ENCODE peak calls at places on chromosomes 11 and 22, in ten cellular contexts. U is neural progenitor cell, K is astrocyte of the spinal cord, P is AG04450, L is suprapubic skin, W is cardiac muscle cell, T is mammary epithelial cell, B is A549, E is heart left ventricle, M is fibroblast of lung. R is an unnamed sample.
A peak's percentile ranks its signal among the peaks of the same experiment; 100 is the strongest.

GRCh38 chr11:85685820-85686459 is at the start of gene CCDC89:
- DNase-seq in U (peak; percentile 18), K (peak; percentile 94), P (peak; percentile 97), L (peak; percentile 86), W (peak; percentile 37), T (no peak), B (peak; percentile 12), E (peak; percentile 85), M (peak; percentile 99), R (peak; percentile 93)

GRCh38 chr11:121452609-121453150 is at the start of gene SORL1-AS1:
- DNase-seq in U (peak; percentile 10), K (no peak), P (no peak), L (no peak), W (no peak), T (peak; percentile 48), B (peak; percentile 3), E (no peak), M (no peak), R (no peak)

GRCh38 chr11:121293276-121293569 is 652 bp downstream of the SC5D start:
- DNase-seq in U (no peak), K (peak; percentile 61), P (no peak), L (no peak), W (no peak), T (no peak), B (no peak), E (no peak), M (peak; percentile 53), R (peak; percentile 20)

GRCh38 chr11:120652705-120653335 is 141.3 kb downstream of the GRIK4 start:
- DNase-seq in U (peak; percentile 31), K (no peak), P (no peak), L (no peak), W (no peak), T (no peak), B (peak; percentile 11), E (no peak), M (peak; percentile 28), R (no peak)

GRCh38 chr22:22703715-22704114 is 59.3 kb downstream of the GGTLC2 start:
- DNase-seq in U (no peak), K (peak; percentile 65), P (no peak), L (no peak), W (no peak), T (no peak), B (peak; percentile 61), E (no peak), M (peak; percentile 80), R (no peak)

GRCh38 chr22:50302041-50302541 is 5.4 kb downstream of the PLXNB2 start:
- DNase-seq in U (no peak), K (no peak), P (no peak), L (no peak), W (no peak), T (peak; percentile 61), B (no peak), E (peak; percentile 64), M (peak; percentile 28), R (no peak)

GRCh38 chr11:1461806-1462455 is 24.6 kb downstream of the MOB2 start:
- DNase-seq in U (no peak), K (no peak), P (no peak), L (no peak), W (no peak), T (no peak), B (no peak), E (no peak), M (no peak), R (no peak)

GRCh38 chr11:66904055-66904454 is 47.2 kb downstream of the LRFN4 start:
- DNase-seq in U (no peak), K (no peak), P (no peak), L (no peak), W (no peak), T (peak; percentile 48), B (peak; percentile 88), E (no peak), M (peak; percentile 31), R (no peak)

GRCh38 chr11:15093432-15093831 is 20.0 kb downstream of the CALCB start:
- DNase-seq in U (no peak), K (no peak), P (no peak), L (no peak), W (no peak), T (no peak), B (no peak), E (no peak), M (no peak), R (no peak)

GRCh38 chr11:11265994-11266606 is 87.0 kb downstream of the CSNK2A3 start:
- DNase-seq in U (peak; percentile 69), K (peak; percentile 7), P (no peak), L (no peak), W (peak; percentile 56), T (peak; percentile 56), B (peak; percentile 39), E (no peak), M (no peak), R (no peak)

GRCh38 chr11:74025467-74026166 is 16.7 kb upstream of the UCP3 start:
- DNase-seq in U (no peak), K (peak; percentile 34), P (no peak), L (no peak), W (no peak), T (peak; percentile 64), B (no peak), E (no peak), M (peak; percentile 70), R (peak; percentile 75)

GRCh38 chr11:17206448-17206847 is 1.3 kb downstream of the PIK3C2A start:
- DNase-seq in U (no peak), K (no peak), P (no peak), L (no peak), W (no peak), T (peak; percentile 3), B (no peak), E (no peak), M (no peak), R (no peak)

GRCh38 chr11:83661491-83662350 is 375.6 kb upstream of the CCDC90B start:
- DNase-seq in U (no peak), K (no peak), P (no peak), L (no peak), W (no peak), T (peak; percentile 19), B (no peak), E (no peak), M (no peak), R (no peak)

GRCh38 chr11:123180166-123180565 is 14.9 kb downstream of the CLMP start:
- DNase-seq in U (no peak), K (no peak), P (no peak), L (no peak), W (no peak), T (peak; percentile 52), B (no peak), E (no peak), M (peak; percentile 60), R (no peak)

GRCh38 chr22:31241200-31241599 is 29.1 kb downstream of the LIMK2 start:
- DNase-seq in U (no peak), K (peak; percentile 49), P (no peak), L (no peak), W (no peak), T (no peak), B (no peak), E (no peak), M (no peak), R (no peak)

GRCh38 chr22:46287873-46288751 is 8.6 kb upstream of the GTSE1 start:
- DNase-seq in U (no peak), K (no peak), P (no peak), L (no peak), W (no peak), T (no peak), B (no peak), E (peak; percentile 63), M (no peak), R (no peak)

GRCh38 chr11:9708544-9708943 is 44.7 kb downstream of the SWAP70 start:
- DNase-seq in U (no peak), K (peak; percentile 45), P (no peak), L (no peak), W (no peak), T (no peak), B (no peak), E (no peak), M (no peak), R (no peak)
- H3K4me3 ChIP-seq in U (no peak overlapping the region), K (no peak overlapping the region), P (no peak overlapping the region), L (no peak overlapping the region), W (no peak overlapping the region), T (no peak overlapping the region), B (no peak overlapping the region), E (no peak overlapping the region), M (no peak overlapping the region), R (no peak overlapping the region)

DNA sequence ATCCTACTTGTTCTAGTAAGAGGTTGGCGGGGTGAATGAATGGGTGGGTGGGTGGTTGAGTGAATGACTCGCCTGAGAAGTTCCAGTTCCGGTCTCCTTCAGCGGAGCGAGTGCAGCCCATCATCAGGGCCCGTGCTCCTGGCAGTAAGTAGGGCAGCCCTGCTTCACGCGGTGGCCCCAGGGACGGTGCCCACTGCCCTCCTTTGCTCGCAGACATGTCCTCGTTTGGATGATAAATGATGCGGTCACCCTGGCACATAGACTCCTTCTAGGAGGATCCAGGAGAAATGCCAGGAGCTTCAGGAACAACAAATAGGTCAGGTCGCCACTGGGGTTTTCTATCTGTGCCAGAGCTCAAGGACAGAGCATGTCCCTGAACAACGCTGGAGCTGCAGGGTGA is 370.8 kb downstream of the CTTN start:
- DNase-seq in U (no peak), K (no peak), P (no peak), L (no peak), W (no peak), T (no peak), B (no peak), E (no peak), M (no peak), R (no peak)
- TF ChIP-seq CTCF in U (no peak), K (no peak), P (no peak), L (no peak), W (no peak), T (no peak), B (no peak), E (no peak), M (no peak), R (no peak)

GRCh38 chr11:28137832-28138231 is 29.6 kb downstream of the METTL15 start:
- DNase-seq in U (no peak), K (no peak), P (no peak), L (no peak), W (no peak), T (no peak), B (no peak), E (no peak), M (no peak), R (no peak)
- H3K4me3 ChIP-seq in U (no peak overlapping the region), K (no peak overlapping the region), P (no peak overlapping the region), L (no peak overlapping the region), W (no peak overlapping the region), T (no peak overlapping the region), B (no peak overlapping the region), E (no peak overlapping the region), M (no peak overlapping the region), R (no peak overlapping the region)

DNA sequence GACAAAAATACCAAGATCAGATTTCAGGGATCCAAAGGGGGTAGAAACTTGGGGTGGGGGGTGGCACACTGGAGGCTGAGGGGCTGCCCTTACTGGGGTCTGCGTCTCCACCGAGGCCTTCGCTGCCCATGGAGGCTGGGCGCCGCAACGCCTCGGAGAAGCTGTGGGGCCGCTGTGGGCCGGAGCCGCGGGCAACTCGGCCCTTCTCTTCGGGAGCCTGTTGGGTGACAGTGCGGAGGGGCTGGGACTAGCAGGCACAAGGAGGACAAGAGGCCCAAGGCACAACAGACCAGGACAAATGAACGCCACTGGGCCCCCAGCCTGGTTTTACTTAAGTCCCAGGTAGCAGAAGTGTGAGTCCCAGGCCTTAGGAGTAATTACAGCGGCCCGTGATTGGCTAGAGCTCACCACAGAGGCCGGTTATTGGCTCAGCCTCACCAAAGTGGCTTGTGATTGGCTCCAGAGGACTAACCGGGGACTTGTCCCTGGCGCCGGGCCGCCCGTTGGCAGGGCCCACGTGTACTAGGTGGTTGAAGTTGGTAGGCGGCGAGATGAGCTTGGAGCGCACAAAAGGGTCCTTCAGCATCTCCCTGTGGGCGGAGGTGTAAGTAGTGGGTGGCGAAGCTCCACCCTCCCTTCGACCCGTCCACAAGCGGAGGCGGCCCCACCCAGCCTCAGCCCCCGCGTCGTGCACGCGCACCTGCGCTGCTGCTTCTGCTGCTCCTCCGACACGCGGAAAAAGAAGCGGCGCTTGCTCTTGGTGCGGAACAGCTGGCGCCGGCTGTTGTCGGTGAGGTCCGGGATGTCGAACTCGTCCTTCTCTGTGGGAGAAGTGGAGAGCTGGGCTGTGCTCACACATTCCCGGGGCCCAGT is 16.5 kb upstream of the MEN1 start:
- DNase-seq in U (no peak), K (no peak), P (no peak), L (peak; percentile 58), W (no peak), T (no peak), B (no peak), E (no peak), M (no peak), R (no peak)
- TF ChIP-seq CTCF in U (no peak), K (no peak), P (no peak), L (no peak), W (no peak), T (no peak), B (no peak), E (no peak), M (no peak), R (no peak)

R was measured in epithelial cell of proximal tubule.